ENCODE peak calls at places on chromosomes 4 and X, in six cellular contexts. S is SJCRH30, G is lung, C is SJSA1, V is astrocyte, M is colonic mucosa. J is an unnamed sample. For H3K4me1, the result is how much of the 10 kb centered on the place peaks cover.

GRCh38 chr4:185213829-185214228 is 4.4 kb downstream of the SNX25 start:
- DNase-seq in S (no peak), C (no peak), M (no peak), G (no peak), V (no peak), J (no peak)

GRCh38 chrX:143025628-143026027 is at the start of gene SPANXN4:
- DNase-seq in G (no peak), V (no peak), S (no peak), M (no peak), C (no peak), J (no peak)

GRCh38 chrX:120452131-120452530 is 17.0 kb downstream of the LAMP2 start:
- DNase-seq in V (no peak), G (no peak), S (peak), C (no peak), M (no peak), J (no peak)

GRCh38 chrX:147378767-147379166 is 533.0 kb upstream of the FMR1 start:
- DNase-seq in M (no peak), V (no peak), C (no peak), G (no peak), S (no peak), J (no peak)

GRCh38 chr4:123640271-123640670 is 243.7 kb downstream of the SPRY1 start:
- DNase-seq in G (no peak), M (no peak), C (no peak), V (peak), S (no peak), J (no peak)

GRCh38 chr4:61590881-61591280 is 390.8 kb downstream of the ADGRL3 start:
- DNase-seq in V (no peak), C (no peak), M (no peak), S (peak), G (no peak), J (peak)

GRCh38 chrX:150094375-150094774 is 156.1 kb upstream of the EOLA2 start:
- DNase-seq in V (no peak), M (no peak), S (no peak), C (no peak), G (no peak), J (no peak)

GRCh38 chrX:121854614-121854911 is 807.2 kb downstream of the GLUD2 start:
- DNase-seq in G (no peak), M (no peak), C (no peak), V (no peak), S (no peak), J (no peak)

GRCh38 chr4:6143603-6144181 is 56.7 kb downstream of the JAKMIP1 start:
- DNase-seq in G (no peak), M (no peak), C (no peak), S (no peak), V (no peak), J (no peak)

GRCh38 chr4:173317003-173317402 is 17.2 kb downstream of the HMGB2 start:
- DNase-seq in M (no peak), S (no peak), G (no peak), C (no peak), V (no peak), J (no peak)

GRCh38 chr4:88275516-88275915 is 8.8 kb downstream of the PPM1K start:
- DNase-seq in V (no peak), C (no peak), S (peak), M (no peak), G (no peak), J (no peak)

GRCh38 chr4:136355970-136356369 is 1176.3 kb downstream of the PCDH18 start:
- DNase-seq in V (no peak), S (no peak), G (no peak), C (no peak), M (no peak), J (no peak)

GRCh38 chr4:168585168-168586091 is 88.6 kb downstream of the PALLD start:
- DNase-seq in V (peak), C (peak), G (peak), S (peak), M (peak), J (peak)

GRCh38 chr4:7903686-7904085 is 36.0 kb downstream of the AFAP1 start:
- DNase-seq in G (no peak), M (no peak), S (no peak), V (peak), C (no peak), J (no peak)

GRCh38 chrX:107672955-107673378 is 44.7 kb downstream of the PRPS1 start:
- DNase-seq in S (peak), C (peak), V (peak), M (peak), G (peak), J (peak)

GRCh38 chr4:123449780-123450179 is 53.2 kb downstream of the SPRY1 start:
- DNase-seq in C (no peak), S (peak), M (no peak), G (no peak), V (peak), J (peak)

GRCh38 chrX:135477576-135477975 is 42.9 kb upstream of the INTS6L start:
- DNase-seq in M (peak), V (peak), S (peak), G (peak), C (peak), J (peak)

GRCh38 chrX:22748093-22748999 is 251.4 kb upstream of the DDX53 start:
- DNase-seq in G (peak), V (peak), M (peak), S (peak), C (no peak), J (peak)

GRCh38 chr4:2947926-2948325 is 15.3 kb downstream of the NOP14 start:
- DNase-seq in C (no peak), M (no peak), G (no peak), V (no peak), S (no peak), J (no peak)

GRCh38 chrX:57227691-57228090 is 58.8 kb upstream of the FAAH2 start:
- DNase-seq in G (no peak), V (no peak), C (no peak), S (no peak), M (no peak), J (no peak)

GRCh38 chrX:65932173-65933084 is 107.5 kb downstream of the VSIG4 start:
- DNase-seq in S (peak), C (peak), M (peak), G (no peak), V (no peak), J (peak)

GRCh38 chr4:15234101-15234500 is 193.7 kb upstream of the C1QTNF7 start:
- DNase-seq in S (peak), C (peak), M (no peak), V (peak), G (no peak), J (no peak)

GRCh38 chrX:139559383-139560042 is 29.0 kb downstream of the F9 start:
- DNase-seq in C (no peak), G (no peak), V (peak), M (peak), S (peak), J (peak)

GRCh38 chr4:128351502-128351901 is 63.9 kb upstream of the PGRMC2 start:
- DNase-seq in G (no peak), V (no peak), C (no peak), M (no peak), S (no peak), J (no peak)

GRCh38 chr4:108731001-108731400 is 31.9 kb downstream of the ETNPPL start:
- DNase-seq in C (no peak), V (no peak), G (no peak), M (no peak), S (no peak), J (no peak)

GRCh38 chrX:131262738-131263679 is 26.1 kb downstream of the IGSF1 start:
- DNase-seq in G (no peak), M (no peak), V (no peak), C (no peak), S (peak), J (no peak)

GRCh38 chr4:169485791-169486742 is 126.3 kb downstream of the NEK1 start:
- DNase-seq in M (peak), C (no peak), V (peak), G (no peak), S (peak), J (peak)

GRCh38 chr4:140928880-140929279 is 172.7 kb upstream of the TBC1D9 start:
- DNase-seq in G (no peak), V (peak), M (no peak), C (no peak), S (no peak), J (no peak)

GRCh38 chr4:144667500-144667899 is 21.5 kb downstream of the HHIP start:
- DNase-seq in C (no peak), S (no peak), G (no peak), V (peak), M (no peak), J (no peak)

GRCh38 chr4:72313121-72313520 is 255.9 kb downstream of the ADAMTS3 start:
- DNase-seq in S (no peak), V (no peak), G (no peak), C (no peak), M (no peak), J (no peak)

GRCh38 chr4:188430384-188430783 is 291.1 kb downstream of the TRIML1 start:
- DNase-seq in C (no peak), V (no peak), G (no peak), S (no peak), M (no peak), J (no peak)

GRCh38 chrX:53071604-53072417 is 10.4 kb upstream of the TSPYL2 start:
- DNase-seq in C (no peak), G (peak), M (peak), V (peak), S (peak), J (peak)

GRCh38 chr4:8311096-8312068 is 41.8 kb downstream of the HTRA3 start:
- DNase-seq in V (no peak), S (no peak), C (no peak), G (no peak), M (no peak), J (no peak)

GRCh38 chr4:145679991-145680455 is at the start of gene C4orf51:
- DNase-seq in G (peak), C (no peak), M (no peak), V (peak), S (peak), J (peak)

GRCh38 chrX:40090961-40091360 is 6.8 kb downstream of the BCOR start:
- DNase-seq in C (no peak), G (no peak), S (no peak), V (no peak), M (no peak), J (no peak)

GRCh38 chr4:27194599-27194998 is 334.0 kb downstream of the STIM2 start:
- DNase-seq in C (no peak), S (no peak), G (no peak), M (no peak), V (no peak), J (no peak)

GRCh38 chrX:44344687-44345086 is 1.2 kb upstream of the EFHC2 start:
- DNase-seq in V (no peak), G (no peak), C (no peak), S (no peak), M (no peak), J (no peak)

GRCh38 chrX:111129949-111130348 is 34.0 kb downstream of the PAK3 start:
- DNase-seq in G (no peak), S (no peak), V (no peak), M (no peak), C (no peak), J (no peak)

DNA sequence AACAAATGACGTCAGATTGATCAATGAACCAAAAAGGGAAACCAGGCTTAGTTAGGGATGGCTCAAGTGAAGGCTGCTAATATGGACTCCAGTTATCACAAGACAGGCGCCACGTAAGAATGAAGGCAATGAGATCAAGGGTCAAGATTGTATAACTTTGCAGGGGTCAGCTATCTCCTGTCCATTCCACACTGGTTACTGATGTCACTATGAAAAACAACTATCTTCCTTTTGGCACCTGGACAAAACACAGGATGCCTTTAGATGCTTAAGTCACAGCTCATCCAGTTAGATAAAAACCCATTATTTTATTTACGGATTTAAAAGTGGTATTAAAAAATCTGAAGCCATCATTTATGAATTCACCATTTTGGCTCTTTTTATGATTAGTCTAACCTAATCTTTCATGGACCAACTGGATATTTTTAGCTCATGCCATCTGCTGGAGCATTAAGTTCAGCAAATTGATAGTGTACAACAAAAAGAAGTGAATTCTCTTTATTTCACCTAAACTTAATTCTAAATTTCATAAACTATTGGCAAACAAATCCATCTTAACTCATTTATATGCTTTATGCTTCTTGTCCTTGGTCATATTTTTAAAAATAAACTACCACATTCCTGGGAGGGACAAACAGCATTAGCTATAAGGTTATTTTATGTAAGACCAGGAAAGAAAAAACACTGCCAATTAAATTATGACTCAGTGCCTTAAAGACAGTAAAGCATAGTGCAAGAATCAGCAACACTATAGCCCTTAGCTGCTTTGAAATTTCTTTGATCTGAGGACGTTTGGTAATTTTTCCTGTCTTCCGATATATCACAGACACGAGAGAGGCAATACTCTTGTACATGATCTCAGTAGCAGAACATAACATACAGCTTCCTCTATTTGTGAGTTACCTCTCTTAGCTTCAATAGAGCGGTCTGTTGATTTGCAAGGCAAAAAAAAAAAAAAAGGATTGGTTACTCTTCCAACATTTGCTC is 27.0 kb downstream of the DHX15 start:
- DNase-seq in S (no peak), C (no peak), M (no peak), V (peak), G (no peak), J (peak)
- H3K4me1 ChIP-seq in S (under half), C (under half), M (under half), V (under half), G (under half), J (under half)

DNA sequence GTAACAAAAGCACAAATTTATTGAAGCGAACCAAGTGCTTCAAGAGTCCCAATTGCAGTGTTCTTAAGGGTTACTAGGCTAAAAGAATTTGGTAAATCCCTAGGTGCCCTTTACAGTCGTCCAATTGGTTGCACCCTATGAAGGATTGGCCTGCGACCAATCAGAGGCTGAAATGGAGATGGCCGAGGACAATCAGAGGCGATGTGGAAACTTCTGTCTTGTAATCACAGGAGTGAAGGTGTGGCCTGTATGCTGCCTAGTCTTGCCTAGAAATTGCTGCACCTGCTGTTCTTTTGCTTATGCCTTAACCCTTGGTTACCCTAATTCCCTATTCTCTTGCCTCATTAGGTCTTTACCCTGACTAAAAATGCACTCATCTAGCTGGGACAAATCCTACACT is 1.1 kb upstream of the DCK start:
- DNase-seq in V (no peak), C (no peak), M (peak), G (no peak), S (peak), J (peak)
- H3K4me3 ChIP-seq in V (no peak), C (peak), M (no peak), G (no peak), S (peak), J (no peak)

DNA sequence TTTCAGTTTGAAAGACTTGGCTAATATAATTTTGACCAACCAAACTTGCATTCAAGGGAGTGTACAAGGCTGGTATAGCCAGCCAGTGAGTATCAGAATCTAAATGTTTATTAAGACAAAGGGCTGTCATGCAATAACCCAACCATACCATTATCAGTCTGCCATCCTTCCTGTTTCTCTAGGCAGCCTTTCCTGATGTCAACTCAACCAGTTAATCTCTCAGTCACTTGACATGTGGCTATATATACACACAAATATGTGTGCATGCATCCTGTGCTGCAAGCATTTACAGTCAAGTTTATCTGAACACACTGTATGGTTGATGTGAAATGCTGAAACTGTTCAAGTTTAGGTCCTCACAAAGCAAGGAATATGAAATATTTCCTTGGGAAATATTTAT is 17.2 kb downstream of the BTK start:
- DNase-seq in M (no peak), V (no peak), G (no peak), C (no peak), S (no peak), J (no peak)
- H3K27ac ChIP-seq in M (no peak), V (no peak), G (no peak), C (no peak), S (no peak), J (no peak)

DNA sequence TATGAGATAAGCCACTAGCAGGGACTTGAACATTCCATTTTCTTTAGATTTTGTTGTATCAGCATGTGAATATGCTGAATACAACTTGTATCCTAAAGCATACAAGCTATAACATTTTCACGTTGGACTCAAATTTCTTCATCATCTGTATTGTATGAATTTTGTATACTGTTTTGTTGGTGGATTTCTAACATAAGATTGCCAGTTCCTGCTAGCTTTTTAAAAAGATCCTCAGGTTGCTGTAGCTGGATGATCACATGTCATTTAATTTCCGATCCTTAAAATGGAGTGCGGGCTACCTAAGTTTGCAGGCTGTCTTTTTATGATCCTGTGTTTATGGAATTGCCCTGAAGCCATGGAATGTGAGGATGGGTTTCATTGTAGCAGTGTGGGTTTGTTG is 6.9 kb downstream of the PDLIM5 start:
- DNase-seq in C (no peak), V (no peak), G (no peak), M (no peak), S (peak), J (no peak)
- H3K4me1 ChIP-seq in C (under half), V (under half), G (under half), M (under half), S (under half), J (under half)